ENCODE peak calls at places on chromosomes 12 and 14, in six cellular contexts. I, H, O, L, E and A are unnamed samples.

GRCh38 chr12:15693233-15693911 is 95.8 kb downstream of the EPS8 start:
- DNase-seq in O (peak), E (no peak), H (no peak), L (no peak), I (no peak), A (no peak)

GRCh38 chr14:99971929-99972747 is 93.1 kb upstream of the EVL start:
- DNase-seq in E (no peak), O (peak), H (no peak), L (no peak), I (peak), A (no peak)

GRCh38 chr12:93851245-93851665 is 174.1 kb downstream of the CRADD start:
- DNase-seq in E (no peak), O (no peak), I (peak), L (no peak), H (no peak), A (no peak)

GRCh38 chr12:104805186-104805585 is 152.9 kb downstream of the SLC41A2 start:
- DNase-seq in E (peak), H (no peak), L (peak), I (no peak), O (peak), A (no peak)

GRCh38 chr12:112973712-112974305 is 4.5 kb upstream of the OAS2 start:
- DNase-seq in I (no peak), E (no peak), O (no peak), L (no peak), H (no peak), A (no peak)

GRCh38 chr12:88870000-88870737 is 289.9 kb upstream of the KITLG start:
- DNase-seq in O (peak), E (no peak), H (no peak), I (no peak), L (peak), A (no peak)

GRCh38 chr14:63752449-63753169 is 24.7 kb upstream of the SGPP1 start:
- DNase-seq in L (peak), I (peak), E (peak), O (peak), H (no peak), A (no peak)

GRCh38 chr12:57096748-57097553 is 8.0 kb downstream of the NAB2 start:
- DNase-seq in O (no peak), H (no peak), E (no peak), L (no peak), I (no peak), A (no peak)

GRCh38 chr12:6044082-6044481 is 80.4 kb downstream of the VWF start:
- DNase-seq in E (no peak), H (no peak), O (no peak), L (no peak), I (no peak), A (no peak)

GRCh38 chr12:107091989-107092641 is 1.2 kb downstream of the CRY1 start:
- DNase-seq in L (peak), E (peak), H (no peak), O (peak), I (peak), A (no peak)

GRCh38 chr12:6899837-6900519 is 4.6 kb upstream of the LRRC23 start:
- DNase-seq in L (peak), I (peak), O (peak), E (peak), H (peak), A (no peak)

GRCh38 chr12:117113231-117113630 is 14.0 kb upstream of the TESC start:
- DNase-seq in I (no peak), L (no peak), H (no peak), O (no peak), E (no peak), A (no peak)

GRCh38 chr12:122111070-122111750 is 32.7 kb downstream of the MLXIP start:
- DNase-seq in E (no peak), L (no peak), O (no peak), I (no peak), H (no peak), A (no peak)

GRCh38 chr12:124852911-124853441 is 10.7 kb downstream of the SCARB1 start:
- DNase-seq in O (no peak), E (no peak), H (no peak), I (peak), L (no peak), A (no peak)

GRCh38 chr12:118409834-118410233 is 33.5 kb downstream of the SUDS3 start:
- DNase-seq in H (no peak), L (no peak), E (no peak), O (no peak), I (no peak), A (no peak)

GRCh38 chr14:58697927-58698641 is 60.3 kb downstream of the DACT1 start:
- DNase-seq in H (no peak), I (no peak), L (no peak), O (no peak), E (no peak), A (no peak)

GRCh38 chr12:122943196-122943595 is 23.1 kb downstream of the ABCB9 start:
- DNase-seq in H (no peak), O (no peak), E (peak), I (no peak), L (peak), A (no peak)

GRCh38 chr14:61565836-61566536 is 129.3 kb upstream of the HIF1A start:
- DNase-seq in H (no peak), E (peak), O (peak), L (peak), I (no peak), A (no peak)

GRCh38 chr14:54776361-54777001 is 126.1 kb downstream of the GCH1 start:
- DNase-seq in I (peak), H (no peak), E (peak), L (peak), O (peak), A (no peak)

DNA sequence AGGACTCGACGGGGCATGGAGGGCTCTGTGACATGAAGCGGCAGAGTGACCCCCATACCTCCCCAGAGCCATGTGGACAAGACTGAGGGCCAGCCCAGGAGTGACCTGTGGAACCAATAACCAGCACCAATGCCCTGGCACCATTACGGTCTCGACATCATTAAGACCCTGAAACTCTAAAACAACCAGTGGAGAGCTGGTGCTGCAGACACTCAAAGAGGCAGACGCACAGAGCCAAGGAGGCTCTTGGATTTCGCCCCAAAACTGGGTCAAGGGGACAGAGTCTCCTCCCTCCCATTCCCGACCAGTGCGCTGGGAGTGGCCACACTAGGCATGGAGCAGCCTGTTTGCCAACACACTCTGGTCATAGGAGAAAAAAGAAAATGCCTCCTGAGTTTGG is 41.6 kb upstream of the VASH1 start:
- DNase-seq in H (no peak), E (no peak), L (no peak), O (no peak), I (no peak), A (no peak)
- TF ChIP-seq CTCF in H (no peak), E (no peak), L (no peak), O (no peak), I (no peak), A (no peak)

DNA sequence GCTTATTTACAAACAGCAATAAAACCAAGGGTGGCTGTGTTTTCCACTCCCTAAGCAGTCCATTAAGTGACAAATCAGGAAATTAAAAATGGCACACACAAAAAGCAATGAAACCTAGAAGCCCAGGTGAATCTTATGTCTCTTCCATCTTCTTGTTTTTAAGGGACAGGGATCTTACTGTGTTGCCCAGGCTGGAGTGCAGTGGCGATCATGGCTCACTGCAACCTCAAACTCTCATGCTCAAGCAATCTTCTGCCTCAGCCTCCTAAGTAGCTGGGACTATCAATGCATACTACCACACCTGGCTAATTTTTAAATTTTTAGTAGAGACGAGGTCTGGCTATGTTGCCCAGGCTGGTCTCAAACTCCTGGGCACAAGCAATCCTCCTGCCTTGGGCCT is 52.4 kb upstream of the CERS5 start:
- DNase-seq in L (no peak), E (no peak), I (no peak), H (no peak), O (no peak), A (no peak)
- H3K4me3 ChIP-seq in L (peak), E (peak), I (no peak), H (no peak), O (peak), A (peak)

GRCh38 chr14:106037380-106037779 is 511.0 kb downstream of the TMEM121 start:
- DNase-seq in I (no peak), L (no peak), O (no peak), H (no peak), E (no peak), A (no peak)
- TF ChIP-seq CTCF in I (no peak), L (no peak), O (no peak), H (no peak), E (no peak), A (peak)

DNA sequence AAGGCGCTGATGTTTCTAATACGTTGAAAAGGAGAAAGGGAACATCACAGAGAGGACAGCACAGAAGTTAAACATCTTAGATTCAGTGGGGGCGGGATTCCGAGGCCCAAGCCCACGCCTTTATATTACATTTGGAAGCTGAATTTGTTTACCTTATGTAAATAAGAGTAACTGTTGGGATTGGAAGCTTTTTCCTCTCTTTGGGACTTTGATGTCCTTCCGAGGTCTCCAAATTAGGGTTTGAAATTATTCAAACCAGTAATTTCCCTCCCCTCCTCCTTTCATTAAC is 6.4 kb downstream of the FOXA1 start:
- DNase-seq in H (no peak), L (no peak), O (no peak), I (no peak), E (no peak), A (no peak)
- H3K4me3 ChIP-seq in H (no peak), L (no peak), O (no peak), I (no peak), E (no peak), A (no peak)

GRCh38 chr12:52221912-52222457 is 11.1 kb upstream of the KRT7 start:
- DNase-seq in O (no peak), L (peak), E (no peak), H (peak), I (peak), A (no peak)
- TF ChIP-seq CTCF in O (peak), L (peak), E (peak), H (peak), I (peak), A (peak)

GRCh38 chr14:34018564-34019244 is 67.8 kb upstream of the EGLN3 start:
- DNase-seq in E (peak), I (no peak), L (peak), O (no peak), H (no peak), A (peak)
- H3K4me3 ChIP-seq in E (peak), I (no peak), L (no peak), O (no peak), H (peak), A (peak)

GRCh38 chr14:64768401-64769095 is 64.3 kb downstream of the PLEKHG3 start:
- DNase-seq in H (no peak), I (no peak), L (no peak), O (no peak), E (no peak), A (no peak)
- TF ChIP-seq CTCF in H (no peak), I (no peak), L (no peak), O (no peak), E (no peak), A (no peak)